ENCODE peak calls at places on chromosomes 5 and 9, in eight cellular contexts. F, B, V, J, U, O, R and P are unnamed samples.

GRCh38 chr9:118957585-118957984 is 411.6 kb downstream of the BRINP1 start:
- DNase-seq in F (no peak), R (no peak), U (no peak), B (no peak), V (no peak), J (no peak), O (no peak), P (no peak)

GRCh38 chr5:116308391-116308790 is 223.6 kb downstream of the COMMD10 start:
- DNase-seq in U (no peak), O (peak; percentile 2), V (no peak), F (no peak), B (no peak), R (no peak), J (no peak), P (no peak)

GRCh38 chr5:55903121-55903701 is 52.1 kb downstream of the IL31RA start:
- DNase-seq in O (no peak), B (no peak), R (peak; percentile 13), U (no peak), J (no peak), V (no peak), F (no peak), P (peak; percentile 85)

GRCh38 chr5:173547579-173547978 is 68.9 kb downstream of the BOD1 start:
- DNase-seq in R (peak; percentile 44), J (no peak), U (no peak), B (no peak), O (no peak), F (no peak), V (no peak), P (no peak)

GRCh38 chr9:127493592-127494303 is 42.4 kb downstream of the LRSAM1 start:
- DNase-seq in O (no peak), B (no peak), V (no peak), U (no peak), F (peak; percentile 78), J (no peak), R (no peak), P (no peak)

GRCh38 chr9:133779516-133780403 is 41.6 kb upstream of the SARDH start:
- DNase-seq in U (no peak), F (peak; percentile 14), B (no peak), O (no peak), R (no peak), V (no peak), J (no peak), P (no peak)

GRCh38 chr5:160198886-160199409 is 30.4 kb upstream of the FABP6 start:
- DNase-seq in B (no peak), F (no peak), U (no peak), R (no peak), O (no peak), V (no peak), J (no peak), P (no peak)

GRCh38 chr9:4196376-4196775 is 103.5 kb downstream of the GLIS3 start:
- DNase-seq in F (no peak), U (no peak), B (no peak), O (no peak), J (no peak), R (peak; percentile 28), V (no peak), P (no peak)

DNA sequence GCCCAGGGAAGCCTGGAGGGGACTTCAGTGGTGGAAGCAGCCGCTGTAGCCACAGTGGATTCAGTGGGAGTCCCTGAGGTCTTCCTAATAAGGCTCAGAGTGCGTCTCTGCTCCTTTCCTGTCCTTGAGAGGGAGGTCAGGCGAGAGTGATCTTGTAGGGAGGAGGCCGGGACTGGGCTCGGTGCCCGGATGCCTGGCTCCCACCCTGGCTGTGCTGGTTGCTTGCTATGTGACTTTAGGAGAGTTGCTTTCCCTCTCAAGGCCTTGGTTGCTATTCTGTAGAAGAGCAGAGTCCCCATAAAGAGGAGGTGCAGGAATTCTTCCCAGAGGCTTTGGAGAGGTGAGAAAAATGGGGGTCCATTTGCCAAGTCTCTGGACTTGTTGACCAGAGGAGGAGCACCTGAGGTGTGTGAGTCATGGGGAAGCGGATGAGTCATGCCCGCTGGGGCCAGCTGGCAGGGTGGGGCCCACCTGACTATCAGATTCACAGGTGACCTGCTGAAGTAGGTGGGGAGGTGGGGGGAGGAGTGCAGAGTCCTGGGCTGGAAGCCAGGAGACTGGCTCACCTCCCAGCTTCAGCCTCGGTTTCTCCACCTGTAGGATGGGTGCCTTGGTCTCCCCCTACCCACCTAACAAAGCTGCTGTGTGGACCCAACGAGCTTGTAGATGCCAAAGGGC is 13.8 kb downstream of the GSN start:
- DNase-seq in O (peak; percentile 94), J (peak; percentile 85), U (peak; percentile 95), F (peak; percentile 92), R (peak; percentile 65), B (no peak), V (peak; percentile 93), P (peak; percentile 88)
- TF ChIP-seq POLR2A in O (no peak), J (peak; percentile 8), U (no peak), F (no peak), R (no peak), B (no peak), V (no peak), P (no peak)

GRCh38 chr9:130693101-130693425 is 517 bp upstream of the EXOSC2 start:
- DNase-seq in R (no peak), U (no peak), O (no peak), J (no peak), B (no peak), V (no peak), F (no peak), P (no peak)

GRCh38 chr9:130696139-130696650 is 2.6 kb downstream of the EXOSC2 start:
- DNase-seq in U (no peak), V (no peak), J (no peak), B (no peak), O (no peak), F (no peak), R (no peak), P (no peak)

GRCh38 chr9:130692365-130692764 is 1.2 kb upstream of the EXOSC2 start:
- DNase-seq in F (peak; percentile 49), R (no peak), U (no peak), O (no peak), B (peak; percentile 62), J (no peak), V (no peak), P (no peak)

GRCh38 chr9:130694205-130694604 is 625 bp downstream of the EXOSC2 start:
- DNase-seq in B (no peak), O (no peak), F (no peak), J (no peak), R (no peak), V (no peak), U (no peak), P (no peak)

GRCh38 chr9:130693426-130694191 is at the start of gene EXOSC2:
- DNase-seq in U (peak; percentile 98), O (peak; percentile 96), R (peak; percentile 98), J (peak; percentile 95), V (peak; percentile 98), F (peak; percentile 99), B (peak; percentile 90), P (peak; percentile 100)
- TF ChIP-seq POLR2A in U (peak; percentile 63), O (peak; percentile 92), R (peak; percentile 85), J (peak; percentile 93), V (no peak), F (no peak), B (peak; percentile 90), P (no peak)

GRCh38 chr5:2278825-2279224 is 396.1 kb upstream of the IRX4 start:
- DNase-seq in O (no peak), U (no peak), V (no peak), R (no peak), J (no peak), F (no peak), B (no peak), P (no peak)

GRCh38 chr5:2282034-2282690 is 399.4 kb upstream of the IRX4 start:
- DNase-seq in J (no peak), V (no peak), F (no peak), B (no peak), U (no peak), O (no peak), R (no peak), P (no peak)

GRCh38 chr5:2280318-2280717 is 397.6 kb upstream of the IRX4 start:
- DNase-seq in F (no peak), V (no peak), J (no peak), R (no peak), B (no peak), U (no peak), O (no peak), P (no peak)

GRCh38 chr5:2283481-2284045 is 400.8 kb upstream of the IRX4 start:
- DNase-seq in U (no peak), R (no peak), V (no peak), J (no peak), F (no peak), B (no peak), O (no peak), P (no peak)

DNA sequence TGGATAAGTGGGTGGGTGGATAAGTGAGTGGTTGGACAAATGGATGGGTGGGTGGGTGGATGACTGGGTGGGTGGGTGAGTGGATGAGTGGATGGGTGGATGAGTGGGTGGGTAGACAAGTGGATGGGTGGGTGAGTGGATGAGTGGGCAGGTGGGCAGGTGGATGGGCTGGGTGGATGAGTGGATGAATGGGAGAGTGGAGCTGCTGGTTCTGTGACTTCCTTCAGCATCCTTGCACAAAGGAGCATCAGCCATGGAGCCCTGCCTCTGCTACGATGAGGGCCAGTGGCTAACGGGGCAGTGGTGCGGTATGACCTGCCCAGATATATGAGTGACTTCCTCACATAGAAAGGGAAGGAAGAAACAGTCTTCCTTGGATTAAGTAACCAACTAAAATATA is 398.7 kb upstream of the IRX4 start:
- DNase-seq in B (no peak), V (no peak), O (no peak), F (no peak), U (no peak), R (no peak), J (no peak), P (no peak)
- TF ChIP-seq POLR2A in B (no peak), V (no peak), O (no peak), F (no peak), U (no peak), R (no peak), J (no peak), P (no peak)

GRCh38 chr5:153991168-153991567 is 47.5 kb downstream of the FAM114A2 start:
- DNase-seq in J (no peak), O (no peak), U (no peak), F (no peak), V (no peak), R (no peak), B (no peak), P (no peak)

GRCh38 chr5:153983885-153984284 is 54.8 kb downstream of the FAM114A2 start:
- DNase-seq in J (no peak), U (no peak), V (no peak), B (no peak), F (no peak), R (no peak), O (no peak), P (no peak)

GRCh38 chr5:153987310-153987709 is 51.4 kb downstream of the FAM114A2 start:
- DNase-seq in U (no peak), F (no peak), O (no peak), R (no peak), V (no peak), B (no peak), J (no peak), P (no peak)

GRCh38 chr5:153985498-153985897 is 53.2 kb downstream of the FAM114A2 start:
- DNase-seq in B (no peak), O (no peak), V (no peak), J (no peak), R (no peak), F (no peak), U (no peak), P (no peak)

DNA sequence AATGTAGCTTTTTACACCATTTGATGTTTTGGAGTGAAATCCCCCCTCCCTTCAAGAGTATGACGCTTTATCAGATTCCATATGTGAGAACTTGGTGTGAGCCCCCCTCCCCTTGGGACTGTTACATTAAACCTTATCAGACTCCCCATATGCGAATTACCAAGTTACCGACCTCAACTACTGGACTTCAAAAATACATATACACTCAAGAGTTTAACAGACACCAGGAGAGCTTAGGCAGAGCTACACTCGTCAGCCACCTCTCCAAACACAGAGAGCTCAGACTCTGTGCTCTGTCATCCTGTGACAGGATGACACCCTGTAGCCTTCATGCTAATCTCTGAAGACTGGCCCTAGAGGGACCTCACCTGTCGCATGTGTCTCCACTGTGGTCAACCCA is 50.2 kb downstream of the FAM114A2 start:
- DNase-seq in J (no peak), V (no peak), U (no peak), R (no peak), O (no peak), B (no peak), F (no peak), P (no peak)
- TF ChIP-seq POLR2A in J (no peak), V (no peak), U (no peak), R (no peak), O (no peak), B (no peak), F (no peak), P (no peak)